ENCODE peak calls at places on chromosomes 7 and 10, in six cellular contexts. L is psoas muscle, T is GM23248, F is stromal cell of bone marrow, M is KG1, O is osteocyte. D is an unnamed sample.
A peak's percentile ranks its signal among the peaks of the same experiment; 100 is the strongest.

GRCh38 chr7:133053321-133053891 is 28.5 kb downstream of the CHCHD3 start:
- DNase-seq in F (peak; percentile 94), L (no peak), M (no peak), T (peak; percentile 97), O (no peak), D (peak; percentile 84)

GRCh38 chr7:29297194-29297890 is 102.8 kb downstream of the CHN2 start:
- DNase-seq in T (no peak), O (no peak), F (no peak), M (no peak), L (no peak), D (no peak)

GRCh38 chr7:156236181-156236889 is 404.2 kb upstream of the RNF32 start:
- DNase-seq in F (no peak), O (peak; percentile 79), M (no peak), L (no peak), T (no peak), D (no peak)

GRCh38 chr7:103637726-103638125 is 191.7 kb upstream of the SLC26A5 start:
- DNase-seq in O (no peak), F (peak; percentile 36), L (no peak), T (peak; percentile 69), M (no peak), D (no peak)

GRCh38 chr10:118501171-118501570 is 94.3 kb downstream of the PRLHR start:
- DNase-seq in T (peak; percentile 22), L (no peak), M (no peak), F (peak; percentile 35), O (no peak), D (no peak)

GRCh38 chr7:106538638-106539037 is 122.3 kb downstream of the CCDC71L start:
- DNase-seq in L (no peak), O (no peak), M (no peak), F (no peak), T (peak; percentile 51), D (no peak)

GRCh38 chr10:3074985-3075600 is 7.7 kb downstream of the PFKP start:
- DNase-seq in L (no peak), M (no peak), O (no peak), T (no peak), F (no peak), D (no peak)

GRCh38 chr7:140506788-140507464 is 27.6 kb upstream of the MKRN1 start:
- DNase-seq in F (peak; percentile 46), M (no peak), O (peak; percentile 86), T (peak; percentile 71), L (peak; percentile 23), D (peak; percentile 68)

GRCh38 chr7:26549281-26549943 is 257.8 kb downstream of the SNX10 start:
- DNase-seq in M (peak; percentile 43), L (no peak), O (no peak), T (no peak), F (no peak), D (no peak)

GRCh38 chr7:81402227-81402626 is 367.6 kb downstream of the HGF start:
- DNase-seq in F (no peak), O (no peak), T (no peak), M (no peak), L (no peak), D (no peak)

GRCh38 chr10:98029149-98030092 is 1.0 kb downstream of the CRTAC1 start:
- DNase-seq in O (no peak), M (no peak), L (no peak), F (no peak), T (no peak), D (no peak)

GRCh38 chr7:98051118-98051744 is 55.4 kb upstream of the LMTK2 start:
- DNase-seq in L (no peak), F (no peak), O (no peak), T (no peak), M (no peak), D (no peak)

GRCh38 chr7:2264158-2264557 is 22.1 kb downstream of the NUDT1 start:
- DNase-seq in T (no peak), M (no peak), L (no peak), O (no peak), F (no peak), D (no peak)

GRCh38 chr7:18356195-18356645 is 139.3 kb upstream of the HDAC9 start:
- DNase-seq in T (peak; percentile 56), L (no peak), M (no peak), F (no peak), O (no peak), D (no peak)

GRCh38 chr7:39622609-39623311 is 612 bp upstream of the RALA start:
- DNase-seq in F (no peak), L (no peak), T (no peak), O (no peak), M (no peak), D (no peak)

GRCh38 chr7:141945356-141945755 is 1.4 kb downstream of the CLEC5A start:
- DNase-seq in M (no peak), O (no peak), F (no peak), T (peak; percentile 72), L (no peak), D (no peak)

GRCh38 chr7:81584667-81585066 is 185.2 kb downstream of the HGF start:
- DNase-seq in T (peak; percentile 10), L (no peak), M (no peak), O (no peak), F (no peak), D (no peak)

GRCh38 chr7:84137812-84138211 is 56.8 kb downstream of the SEMA3A start:
- DNase-seq in F (no peak), T (no peak), L (no peak), O (no peak), M (no peak), D (no peak)

D was measured in AG04449.